ENCODE peak calls at places on chromosomes 7 and 10, in four cellular contexts. C is fibroblast of lung; H is left ventricle myocardium inferior; P is CD8-positive, alpha-beta memory T cell. Z is an unnamed sample.

GRCh38 chr10:50396491-50397311 is 145.4 kb upstream of the ASAH2 start:
- DNase-seq in C (peak), P (no peak), H (no peak), Z (no peak)

GRCh38 chr7:73423519-73424485 is 9.8 kb upstream of the FZD9 start:
- DNase-seq in C (peak), H (no peak), P (no peak), Z (no peak)

GRCh38 chr10:48605786-48606529 is 1.1 kb upstream of the ARHGAP22 start:
- DNase-seq in P (no peak), H (no peak), C (no peak), Z (no peak)

GRCh38 chr10:130246113-130246512 is 109.9 kb downstream of the GLRX3 start:
- DNase-seq in C (no peak), H (no peak), P (no peak), Z (no peak)

GRCh38 chr10:20958225-20958624 is 61.1 kb upstream of the NEBL start:
- DNase-seq in P (no peak), C (no peak), H (no peak), Z (no peak)

GRCh38 chr10:75976681-75977080 is 545.3 kb downstream of the LRMDA start:
- DNase-seq in P (no peak), H (no peak), C (no peak), Z (no peak)

GRCh38 chr7:44197487-44197886 is 3.3 kb upstream of the YKT6 start:
- DNase-seq in H (no peak), P (no peak), C (no peak), Z (no peak)

GRCh38 chr10:84510121-84510520 is 181.7 kb downstream of the CCSER2 start:
- DNase-seq in P (no peak), H (no peak), C (peak), Z (no peak)

GRCh38 chr10:12579954-12580858 is 230.9 kb downstream of the CAMK1D start:
- DNase-seq in P (no peak), C (no peak), H (no peak), Z (no peak)

GRCh38 chr10:14450041-14450491 is 119.3 kb upstream of the FRMD4A start:
- DNase-seq in H (peak), C (no peak), P (no peak), Z (no peak)

GRCh38 chr7:92680458-92680857 is 90.3 kb upstream of the FAM133B start:
- DNase-seq in P (no peak), C (no peak), H (no peak), Z (no peak)

GRCh38 chr10:123835575-123835974 is 56.0 kb downstream of the CPXM2 start:
- DNase-seq in H (no peak), P (no peak), C (no peak), Z (no peak)

GRCh38 chr7:47537716-47538640 is 43.9 kb downstream of the TNS3 start:
- DNase-seq in H (peak), P (no peak), C (peak), Z (no peak)

GRCh38 chr10:129552119-129552518 is 85.1 kb downstream of the MGMT start:
- DNase-seq in P (no peak), C (no peak), H (no peak), Z (no peak)

GRCh38 chr7:33053716-33054115 is 8.9 kb downstream of the NT5C3A start:
- DNase-seq in H (no peak), C (no peak), P (no peak), Z (no peak)

GRCh38 chr10:44752451-44753441 is 158.4 kb upstream of the TMEM72 start:
- DNase-seq in P (no peak), C (peak), H (no peak), Z (no peak)

GRCh38 chr7:90708841-90709317 is 112.8 kb downstream of the CDK14 start:
- DNase-seq in C (no peak), H (no peak), P (no peak), Z (peak)

GRCh38 chr7:93307131-93307660 is 75.0 kb downstream of the VPS50 start:
- DNase-seq in P (no peak), H (no peak), C (peak), Z (no peak)

GRCh38 chr7:129845972-129846327 is 106.8 kb downstream of the UBE2H start:
- DNase-seq in P (no peak), H (no peak), C (peak), Z (no peak)

GRCh38 chr7:28093617-28094232 is 86.9 kb downstream of the JAZF1 start:
- DNase-seq in C (peak), H (peak), P (peak), Z (peak)
- H3K4me3 ChIP-seq in C (no peak), H (no peak), P (no peak), Z (no peak)

GRCh38 chr10:117539271-117539876 is 3.2 kb upstream of the EMX2 start:
- DNase-seq in C (no peak), H (no peak), P (no peak), Z (no peak)

GRCh38 chr10:117539903-117540639 is 2.5 kb upstream of the EMX2 start:
- DNase-seq in P (no peak), C (no peak), H (no peak), Z (no peak)

GRCh38 chr10:117541405-117541908 is 1.1 kb upstream of the EMX2 start:
- DNase-seq in P (no peak), C (no peak), H (no peak), Z (no peak)

GRCh38 chr10:117541909-117542705 is 439 bp upstream of the EMX2 start:
- DNase-seq in P (no peak), H (no peak), C (peak), Z (peak)

GRCh38 chr10:117540640-117541404 is 1.7 kb upstream of the EMX2 start:
- DNase-seq in C (no peak), P (no peak), H (no peak), Z (no peak)
- H3K4me3 ChIP-seq in C (no peak), P (no peak), H (no peak), Z (no peak)

DNA sequence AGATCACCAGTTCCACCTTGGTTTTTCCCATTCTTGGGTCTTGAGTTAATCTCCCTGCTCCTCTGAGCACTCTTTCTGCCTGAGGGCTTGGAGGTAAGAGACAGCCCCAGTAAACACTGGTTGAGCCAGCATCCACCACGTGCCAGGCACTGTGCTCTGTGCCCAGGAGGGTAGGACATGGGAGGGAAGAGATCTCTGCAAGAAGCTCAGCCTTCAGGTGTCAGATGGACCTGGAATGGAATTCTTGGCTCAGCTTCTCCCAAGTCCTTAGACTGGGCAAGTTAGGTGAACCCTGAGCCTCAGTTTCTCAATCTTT is 2.5 kb downstream of the ZYX start:
- DNase-seq in P (no peak), H (no peak), C (no peak), Z (peak)
- H3K4me3 ChIP-seq in P (peak), H (peak), C (peak), Z (no peak)

DNA sequence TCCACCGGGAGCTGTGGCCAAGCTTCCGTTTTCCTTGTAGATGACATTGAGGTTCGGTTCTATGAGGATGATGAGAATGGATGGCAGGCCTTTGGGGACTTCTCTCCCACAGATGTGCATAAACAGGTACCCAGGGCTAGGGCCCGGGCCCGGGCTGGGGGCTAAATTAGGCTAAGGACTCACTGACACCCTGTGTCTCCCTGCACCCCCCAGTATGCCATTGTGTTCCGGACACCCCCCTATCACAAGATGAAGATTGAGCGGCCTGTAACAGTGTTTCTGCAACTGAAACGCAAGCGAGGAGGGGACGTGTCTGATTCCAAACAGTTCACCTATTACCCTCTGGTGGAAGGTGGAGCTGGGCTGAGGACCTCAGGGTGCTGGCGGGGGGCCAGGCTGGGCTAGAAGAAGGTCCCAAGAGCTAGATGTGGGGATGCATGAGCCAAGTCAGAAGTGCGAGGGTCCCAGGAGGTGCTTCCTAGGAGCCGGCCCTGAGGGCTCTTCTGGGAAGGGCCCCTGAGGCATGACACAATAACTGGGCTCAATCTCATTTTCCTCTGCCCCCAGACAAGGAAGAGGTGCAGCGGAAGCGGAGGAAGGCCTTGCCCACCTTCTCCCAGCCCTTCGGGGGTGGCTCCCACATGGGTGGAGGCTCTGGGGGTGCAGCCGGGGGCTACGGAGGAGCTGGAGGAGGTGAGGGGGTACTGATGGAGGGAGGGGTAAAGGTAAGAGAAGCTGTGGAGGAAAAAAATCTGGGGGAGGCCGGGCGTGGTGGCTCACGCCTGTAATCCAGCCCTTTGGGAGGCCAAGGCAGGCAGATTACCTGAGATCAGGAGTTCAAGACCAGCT is 2.9 kb downstream of the NFKB2 start:
- DNase-seq in H (no peak), P (no peak), C (no peak), Z (peak)
- H3K4me3 ChIP-seq in H (peak), P (no peak), C (no peak), Z (no peak)

GRCh38 chr10:5364365-5364764 is 401 bp upstream of the UCN3 start:
- DNase-seq in P (no peak), H (no peak), C (no peak), Z (no peak)

GRCh38 chr10:5361966-5362365 is 2.8 kb upstream of the UCN3 start:
- DNase-seq in H (no peak), C (no peak), P (no peak), Z (no peak)

GRCh38 chr10:5362873-5363272 is 1.9 kb upstream of the UCN3 start:
- DNase-seq in H (no peak), C (no peak), P (no peak), Z (no peak)

GRCh38 chr10:5365940-5366339 is 1.2 kb downstream of the UCN3 start:
- DNase-seq in H (no peak), P (no peak), C (no peak), Z (no peak)

GRCh38 chr10:5364916-5365434 is at the start of gene UCN3:
- DNase-seq in H (no peak), C (no peak), P (no peak), Z (no peak)
- H3K4me3 ChIP-seq in H (no peak), C (no peak), P (no peak), Z (no peak)

GRCh38 chr7:74496272-74496671 is 42.6 kb downstream of the GTF2IRD1 start:
- DNase-seq in P (no peak), C (no peak), H (no peak), Z (no peak)
- H3K4me3 ChIP-seq in P (no peak), C (no peak), H (no peak), Z (no peak)

DNA sequence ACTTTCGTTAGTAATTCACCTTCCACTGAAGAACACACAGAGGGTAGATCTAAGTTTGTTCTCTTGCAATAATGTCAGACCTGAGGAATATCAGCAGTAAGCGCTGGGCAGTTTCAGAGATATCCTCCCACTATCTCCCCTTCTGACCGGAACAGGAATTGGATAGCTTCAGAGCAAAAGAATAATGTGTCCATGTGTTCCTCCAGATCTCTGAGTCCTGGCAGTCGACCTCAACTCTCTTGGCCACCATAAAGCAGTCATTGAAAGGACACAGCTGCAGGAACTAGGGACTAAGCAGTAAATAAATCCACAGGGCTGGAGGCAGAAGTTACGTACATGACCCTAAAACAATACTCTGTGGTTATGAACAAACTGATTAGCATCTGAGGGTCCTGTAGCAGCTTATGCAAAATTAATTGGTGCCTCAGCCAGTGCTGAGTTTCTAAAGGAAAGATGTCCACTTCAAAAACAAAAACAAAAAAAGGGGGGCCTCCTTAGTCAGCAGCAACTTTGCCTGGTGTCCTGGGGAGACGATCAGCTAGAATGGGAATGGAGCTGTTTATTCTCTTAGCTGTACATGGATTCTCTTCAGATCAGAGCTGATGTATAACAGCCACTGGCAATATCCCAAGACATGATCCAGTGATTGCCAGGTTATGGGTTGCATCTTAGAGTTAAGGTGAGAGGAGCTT is 6.4 kb upstream of the PRTFDC1 start:
- DNase-seq in P (no peak), H (peak), C (peak), Z (peak)
- H3K4me3 ChIP-seq in P (no peak), H (peak), C (peak), Z (no peak)

DNA sequence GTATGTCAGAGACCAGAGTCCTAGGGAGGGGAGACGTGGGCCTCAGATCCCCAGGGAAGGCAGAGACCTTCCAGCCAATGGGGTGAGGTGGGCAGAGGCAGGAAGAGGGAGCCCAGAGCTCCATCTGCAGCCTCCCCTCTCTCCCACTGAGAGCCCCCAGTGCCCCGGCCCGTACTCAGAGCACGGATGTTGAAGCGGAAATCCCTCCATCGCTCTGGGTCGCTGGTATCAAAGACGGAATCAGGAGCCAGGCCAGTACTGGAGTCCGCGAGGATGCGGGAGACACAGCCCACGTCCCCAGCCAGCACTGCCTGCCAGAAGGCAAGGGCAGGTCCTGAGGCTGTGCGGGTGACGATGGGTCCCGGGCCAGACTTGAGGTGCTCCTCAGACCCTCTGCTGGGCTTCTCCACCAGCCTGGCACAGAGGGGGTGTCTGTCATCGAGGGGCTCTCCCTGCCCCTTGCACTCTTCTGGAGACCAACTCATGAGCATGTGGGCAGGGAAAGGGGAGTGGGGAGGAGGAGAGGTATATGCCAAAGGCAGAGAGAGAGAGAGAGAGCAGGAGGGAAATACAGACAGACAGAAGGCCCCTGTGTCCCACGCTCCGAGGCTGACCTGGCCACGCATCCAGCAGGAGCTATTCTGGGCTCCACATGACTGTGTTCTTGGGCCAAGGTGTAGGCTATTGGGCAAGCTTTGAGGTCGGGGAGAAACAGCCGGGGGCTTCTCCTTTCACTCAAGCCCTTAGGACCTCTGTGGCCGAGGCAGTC is at the start of gene ASB10:
- DNase-seq in P (no peak), H (peak), C (no peak), Z (no peak)
- H3K4me3 ChIP-seq in P (no peak), H (peak), C (no peak), Z (no peak)

GRCh38 chr7:95804090-95804489 is 31.7 kb downstream of the DYNC1I1 start:
- DNase-seq in H (no peak), C (no peak), P (no peak), Z (no peak)
- H3K4me3 ChIP-seq in H (no peak), C (no peak), P (no peak), Z (no peak)